ENCODE peak calls at places on chromosomes 5 and 9, in six cellular contexts. Q is IMR-90, Z is brain microvascular endothelial cell, W is cardiac muscle cell, D is heart left ventricle, L is uterus. O is an unnamed sample.
A peak's percentile ranks its signal among the peaks of the same experiment; 100 is the strongest.

GRCh38 chr5:146499680-146500079 is 16.3 kb downstream of the GPR151 start:
- DNase-seq in Q (no peak), Z (no peak), W (no peak), D (no peak), L (no peak), O (no peak)

GRCh38 chr5:83711982-83712601 is 8.6 kb downstream of the HAPLN1 start:
- DNase-seq in Q (peak; percentile 35), L (peak; percentile 17), D (no peak), Z (peak; percentile 53), W (peak; percentile 73), O (peak; percentile 56)

GRCh38 chr9:119986205-119986604 is 593.8 kb downstream of the CDK5RAP2 start:
- DNase-seq in Q (no peak), Z (no peak), D (no peak), W (no peak), L (no peak), O (no peak)

GRCh38 chr5:125311743-125312142 is 565.3 kb upstream of the ZNF608 start:
- DNase-seq in Q (peak; percentile 94), W (no peak), L (no peak), D (no peak), Z (peak; percentile 21), O (no peak)

GRCh38 chr5:102975457-102976182 is 144.3 kb downstream of the GIN1 start:
- DNase-seq in Q (peak; percentile 89), Z (peak; percentile 37), D (no peak), L (no peak), W (no peak), O (no peak)

GRCh38 chr5:132963175-132964104 is at the start of gene AFF4:
- DNase-seq in D (peak; percentile 97), W (peak; percentile 98), L (peak; percentile 94), Z (peak; percentile 93), Q (peak; percentile 95), O (peak; percentile 97)

GRCh38 chr5:58064799-58065198 is 395.1 kb downstream of the PLK2 start:
- DNase-seq in D (no peak), W (no peak), Z (no peak), L (no peak), Q (peak; percentile 29), O (no peak)

GRCh38 chr5:10632110-10632903 is 68.4 kb downstream of the ANKRD33B start:
- DNase-seq in L (no peak), Q (peak; percentile 59), Z (peak; percentile 20), D (no peak), W (no peak), O (peak; percentile 79)

GRCh38 chr9:131656356-131657030 is 83.4 kb downstream of the RAPGEF1 start:
- DNase-seq in Z (no peak), Q (no peak), D (peak; percentile 74), W (no peak), L (no peak), O (peak; percentile 54)

GRCh38 chr9:73151653-73152382 is at the start of gene ANXA1:
- DNase-seq in Q (peak; percentile 83), L (no peak), D (peak; percentile 13), W (no peak), Z (peak; percentile 86), O (no peak)

GRCh38 chr5:25688156-25688555 is 1043.4 kb upstream of the CDH10 start:
- DNase-seq in L (no peak), D (no peak), Q (no peak), Z (no peak), W (no peak), O (no peak)

GRCh38 chr5:41414598-41414997 is 95.8 kb downstream of the PLCXD3 start:
- DNase-seq in W (no peak), D (no peak), Q (peak; percentile 96), Z (peak; percentile 76), L (peak; percentile 46), O (no peak)

GRCh38 chr5:83360573-83360972 is 111.0 kb upstream of the VCAN start:
- DNase-seq in W (no peak), D (no peak), Z (no peak), Q (no peak), L (no peak), O (no peak)

GRCh38 chr9:78707481-78707977 is 410.6 kb downstream of the PSAT1 start:
- DNase-seq in D (no peak), L (no peak), W (no peak), Q (peak; percentile 74), Z (no peak), O (peak; percentile 32)

GRCh38 chr5:42832060-42832459 is 20.4 kb upstream of the SELENOP start:
- DNase-seq in D (no peak), Q (no peak), L (no peak), W (no peak), Z (no peak), O (no peak)

GRCh38 chr9:133803028-133803585 is 65.0 kb upstream of the SARDH start:
- DNase-seq in D (no peak), W (no peak), Z (no peak), Q (peak; percentile 33), L (no peak), O (no peak)

GRCh38 chr5:33755216-33755615 is 136.6 kb downstream of the ADAMTS12 start:
- DNase-seq in Z (peak; percentile 64), D (no peak), L (no peak), Q (peak; percentile 40), W (no peak), O (no peak)

GRCh38 chr5:165242701-165243100 is 1737.3 kb downstream of the MAT2B start:
- DNase-seq in Q (no peak), L (no peak), Z (no peak), D (no peak), W (no peak), O (no peak)

GRCh38 chr5:6730407-6730806 is 17.2 kb downstream of the TENT4A start:
- DNase-seq in W (no peak), Q (no peak), L (no peak), D (no peak), Z (no peak), O (no peak)

GRCh38 chr9:137241490-137242328 is 622 bp downstream of the TUBB4B start:
- DNase-seq in L (peak; percentile 64), Q (peak; percentile 32), Z (no peak), D (peak; percentile 64), W (peak; percentile 54), O (peak; percentile 79)

GRCh38 chr5:58259685-58260152 is 200.2 kb downstream of the PLK2 start:
- DNase-seq in D (no peak), Z (peak; percentile 90), W (peak; percentile 11), L (no peak), Q (peak; percentile 98), O (no peak)

GRCh38 chr5:10130881-10131280 is 118.8 kb downstream of the ATPSCKMT start:
- DNase-seq in L (no peak), Q (no peak), W (peak; percentile 12), D (no peak), Z (no peak), O (no peak)

GRCh38 chr9:121055642-121056143 is 5.6 kb upstream of the C5 start:
- DNase-seq in Z (no peak), W (no peak), Q (peak; percentile 3), D (no peak), L (no peak), O (no peak)

GRCh38 chr5:135339623-135340022 is 59.4 kb downstream of the MACROH2A1 start:
- DNase-seq in Z (no peak), W (no peak), D (no peak), Q (no peak), L (no peak), O (no peak)

DNA sequence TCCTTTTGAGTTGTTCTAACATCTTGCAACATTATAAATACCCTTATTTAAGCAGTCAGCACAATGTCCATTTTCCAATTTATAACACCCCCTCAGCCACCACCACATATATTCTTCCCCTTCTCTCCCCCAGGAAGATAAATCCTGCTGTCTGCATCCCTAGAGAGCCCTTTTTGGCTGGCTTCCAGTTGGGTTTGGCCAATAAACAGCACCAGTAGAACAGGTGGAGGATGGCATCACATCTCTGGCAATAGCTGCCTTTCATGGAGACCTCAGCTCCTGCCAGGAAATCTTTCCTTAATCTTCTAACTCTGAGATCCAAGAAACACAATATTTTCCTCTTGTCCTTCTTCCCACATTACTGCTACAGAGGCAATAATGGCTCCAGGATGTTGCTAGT is 53.7 kb downstream of the TRIM36 start:
- DNase-seq in Z (no peak), W (no peak), L (no peak), Q (no peak), D (no peak), O (no peak)
- TF ChIP-seq CTCF in Z (no peak), W (no peak), L (no peak), Q (no peak), D (no peak), O (no peak)

GRCh38 chr5:176714067-176714466 is 66.8 kb downstream of the TSPAN17 start:
- DNase-seq in Q (no peak), W (no peak), Z (no peak), D (no peak), L (no peak), O (no peak)
- TF ChIP-seq CTCF in Q (no peak), W (no peak), Z (no peak), D (no peak), L (no peak), O (no peak)

GRCh38 chr9:82883436-82883835 is 179.5 kb downstream of the RASEF start:
- DNase-seq in Q (no peak), L (no peak), W (no peak), D (no peak), Z (no peak), O (no peak)

GRCh38 chr9:82882133-82882532 is 180.8 kb downstream of the RASEF start:
- DNase-seq in Q (peak; percentile 13), W (no peak), L (no peak), D (no peak), Z (peak; percentile 28), O (no peak)

GRCh38 chr9:82882744-82883143 is 180.2 kb downstream of the RASEF start:
- DNase-seq in L (no peak), Q (no peak), D (no peak), W (no peak), Z (peak; percentile 2), O (no peak)

DNA sequence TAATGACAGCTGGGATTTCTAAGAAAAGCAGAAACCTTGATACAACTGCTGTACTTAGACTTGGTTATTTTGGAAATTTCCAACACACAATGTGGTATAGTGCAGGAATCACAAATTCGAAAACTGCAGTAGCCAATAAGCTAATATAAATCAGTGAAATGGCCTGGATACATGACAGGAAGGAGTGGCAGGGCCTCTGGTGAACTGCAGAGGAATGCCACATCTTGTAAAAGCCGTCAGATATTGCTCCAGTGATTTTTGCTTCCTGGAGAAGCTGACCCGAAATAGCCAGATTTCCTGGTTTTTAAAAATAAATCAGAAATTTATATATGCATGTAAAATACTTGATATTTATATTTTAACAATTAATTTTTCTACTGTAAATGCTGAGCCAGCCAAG is 182.6 kb downstream of the RASEF start:
- DNase-seq in W (no peak), Z (no peak), D (no peak), Q (no peak), L (no peak), O (no peak)
- TF ChIP-seq CTCF in W (no peak), Z (no peak), D (no peak), Q (no peak), L (no peak), O (no peak)

GRCh38 chr5:111754190-111754589 is 2.8 kb downstream of the NREP start:
- DNase-seq in L (no peak), D (no peak), W (no peak), Q (no peak), Z (no peak), O (no peak)

GRCh38 chr5:111756701-111757581 is at the start of gene NREP:
- DNase-seq in W (peak; percentile 94), L (peak; percentile 88), D (peak; percentile 90), Q (peak; percentile 97), Z (peak; percentile 97), O (peak; percentile 82)

GRCh38 chr5:111757582-111758283 is 739 bp upstream of the NREP start:
- DNase-seq in L (peak; percentile 94), Q (peak; percentile 93), D (peak; percentile 97), W (peak; percentile 91), Z (peak; percentile 93), O (peak; percentile 91)

GRCh38 chr5:111755264-111755941 is 1.6 kb downstream of the NREP start:
- DNase-seq in L (no peak), Q (no peak), W (no peak), Z (no peak), D (no peak), O (no peak)

GRCh38 chr5:111755942-111756353 is 1.0 kb downstream of the NREP start:
- DNase-seq in W (peak; percentile 71), D (no peak), L (no peak), Q (peak; percentile 67), Z (no peak), O (no peak)
- TF ChIP-seq CTCF in W (no peak), D (no peak), L (no peak), Q (peak; percentile 5), Z (no peak), O (no peak)